ENCODE peak calls at places on chromosomes 16 and 17, in five cellular contexts. One of them, this sample, is unnamed.
A peak's percentile ranks its signal among the peaks of the same experiment; 100 is the strongest.

GRCh38 chr16:47887496-47887895 is 268.3 kb downstream of the ABCC12 start:
- DNase-seq in AG04450: no peak
- DNase-seq in astrocyte: peak; percentile 46
- DNase-seq in CD8-positive, alpha-beta memory T cell: no peak
- DNase-seq in IMR-90: peak; percentile 33
- DNase-seq in this sample: peak; percentile 91

GRCh38 chr17:1471931-1472727 is 16.1 kb upstream of the CRK start:
- DNase-seq in CD8-positive, alpha-beta memory T cell: no peak
- DNase-seq in IMR-90: no peak
- DNase-seq in astrocyte: no peak
- DNase-seq in AG04450: no peak
- DNase-seq in this sample: no peak

GRCh38 chr17:36592711-36593321 is 1.1 kb downstream of the DHRS11 start:
- DNase-seq in IMR-90: no peak
- DNase-seq in AG04450: no peak
- DNase-seq in astrocyte: no peak
- DNase-seq in CD8-positive, alpha-beta memory T cell: no peak
- DNase-seq in this sample: no peak

GRCh38 chr16:30896890-30897730 is 696 bp downstream of the CTF1 start:
- DNase-seq in AG04450: peak; percentile 68
- DNase-seq in astrocyte: peak; percentile 77
- DNase-seq in IMR-90: peak; percentile 87
- DNase-seq in CD8-positive, alpha-beta memory T cell: peak; percentile 65
- DNase-seq in this sample: peak; percentile 94

GRCh38 chr17:76071497-76072148 is 694 bp downstream of the SRP68 start:
- DNase-seq in CD8-positive, alpha-beta memory T cell: no peak
- DNase-seq in astrocyte: no peak
- DNase-seq in AG04450: no peak
- DNase-seq in IMR-90: no peak
- DNase-seq in this sample: no peak

GRCh38 chr16:88611220-88611821 is 27.1 kb upstream of the IL17C start:
- DNase-seq in CD8-positive, alpha-beta memory T cell: no peak
- DNase-seq in astrocyte: no peak
- DNase-seq in IMR-90: no peak
- DNase-seq in AG04450: no peak
- DNase-seq in this sample: no peak

GRCh38 chr16:59148312-59148711 is 414.2 kb upstream of the GOT2 start:
- DNase-seq in AG04450: no peak
- DNase-seq in astrocyte: no peak
- DNase-seq in CD8-positive, alpha-beta memory T cell: no peak
- DNase-seq in IMR-90: no peak
- DNase-seq in this sample: no peak

GRCh38 chr17:62703269-62703775 is 75.9 kb downstream of the MRC2 start:
- DNase-seq in CD8-positive, alpha-beta memory T cell: no peak
- DNase-seq in AG04450: no peak
- DNase-seq in astrocyte: peak; percentile 16
- DNase-seq in IMR-90: peak; percentile 53
- DNase-seq in this sample: peak; percentile 84

GRCh38 chr16:55030944-55031343 is 100.3 kb downstream of the IRX5 start:
- DNase-seq in astrocyte: no peak
- DNase-seq in CD8-positive, alpha-beta memory T cell: no peak
- DNase-seq in AG04450: no peak
- DNase-seq in IMR-90: no peak
- DNase-seq in this sample: no peak

GRCh38 chr17:76816590-76817135 is 51.5 kb upstream of the MGAT5B start:
- DNase-seq in astrocyte: no peak
- DNase-seq in AG04450: peak; percentile 3
- DNase-seq in CD8-positive, alpha-beta memory T cell: peak; percentile 67
- DNase-seq in IMR-90: peak; percentile 42
- DNase-seq in this sample: peak; percentile 52

DNA sequence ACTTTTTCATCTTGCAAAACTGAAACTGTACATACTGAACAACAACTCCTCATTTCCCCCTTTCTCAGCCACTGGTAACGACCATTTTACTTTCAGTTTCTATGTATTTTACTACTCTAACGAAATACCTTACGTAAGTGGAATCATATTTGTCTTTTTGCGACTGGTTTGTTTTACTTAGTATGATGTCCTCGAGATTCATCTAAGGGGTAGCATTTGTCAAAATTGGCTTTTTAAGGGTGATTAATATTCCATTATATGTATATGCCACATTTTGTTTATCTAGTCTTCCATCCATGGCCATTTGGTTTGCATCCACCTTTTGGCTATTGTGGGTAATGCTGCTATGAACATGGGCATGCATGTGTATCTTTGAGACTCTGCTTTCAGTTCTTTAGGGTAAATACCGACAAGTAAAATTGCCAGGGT is 10.4 kb downstream of the KPNB1 start:
- DNase-seq in IMR-90: no peak
- DNase-seq in CD8-positive, alpha-beta memory T cell: peak; percentile 58
- DNase-seq in AG04450: no peak
- DNase-seq in astrocyte: no peak
- DNase-seq in this sample: no peak
- H3K4me3 ChIP-seq in IMR-90: no peak overlapping the region
- H3K4me3 ChIP-seq in CD8-positive, alpha-beta memory T cell: peak overlapping the region; percentile 62
- H3K4me3 ChIP-seq in AG04450: no peak overlapping the region
- H3K4me3 ChIP-seq in astrocyte: no peak overlapping the region
- H3K4me3 ChIP-seq in this sample: no peak overlapping the region

GRCh38 chr17:82698974-82699442 is 510 bp upstream of the RAB40B start:
- DNase-seq in astrocyte: no peak
- DNase-seq in IMR-90: no peak
- DNase-seq in CD8-positive, alpha-beta memory T cell: no peak
- DNase-seq in AG04450: no peak
- DNase-seq in this sample: peak; percentile 17
- H3K4me3 ChIP-seq in astrocyte: peak overlapping the region; percentile 70
- H3K4me3 ChIP-seq in IMR-90: peak overlapping the region; percentile 66
- H3K4me3 ChIP-seq in CD8-positive, alpha-beta memory T cell: peak overlapping the region; percentile 67
- H3K4me3 ChIP-seq in AG04450: peak overlapping the region; percentile 68
- H3K4me3 ChIP-seq in this sample: peak overlapping the region; percentile 55

GRCh38 chr16:73047221-73047535 is 750 bp downstream of the ZFHX3 start:
- DNase-seq in AG04450: no peak
- DNase-seq in astrocyte: peak; percentile 85
- DNase-seq in IMR-90: peak; percentile 57
- DNase-seq in CD8-positive, alpha-beta memory T cell: no peak
- DNase-seq in this sample: no peak
- H3K4me3 ChIP-seq in AG04450: peak overlapping the region; percentile 68
- H3K4me3 ChIP-seq in astrocyte: peak overlapping the region; percentile 66
- H3K4me3 ChIP-seq in IMR-90: peak overlapping the region; percentile 53
- H3K4me3 ChIP-seq in CD8-positive, alpha-beta memory T cell: no peak overlapping the region
- H3K4me3 ChIP-seq in this sample: peak overlapping the region; percentile 60

GRCh38 chr16:52914428-52914827 is 138.3 kb downstream of the CHD9NB start:
- DNase-seq in IMR-90: no peak
- DNase-seq in AG04450: no peak
- DNase-seq in astrocyte: no peak
- DNase-seq in CD8-positive, alpha-beta memory T cell: no peak
- DNase-seq in this sample: no peak
- H3K4me3 ChIP-seq in IMR-90: no peak overlapping the region
- H3K4me3 ChIP-seq in AG04450: no peak overlapping the region
- H3K4me3 ChIP-seq in astrocyte: no peak overlapping the region
- H3K4me3 ChIP-seq in CD8-positive, alpha-beta memory T cell: no peak overlapping the region
- H3K4me3 ChIP-seq in this sample: no peak overlapping the region